ENCODE peak calls at places on chromosome 2, in six cellular contexts. C is HepG2, T is psoas muscle, D is HAP-1, N is OCI-LY7, U is adrenal gland. L is an unnamed sample. For H3K4me1, the result is how much of the 10 kb centered on the place peaks cover.

GRCh38 chr2:234596696-234597575 is 100.1 kb upstream of the ARL4C start:
- DNase-seq in N (no peak), C (no peak), T (no peak), D (peak), U (no peak), L (no peak)

GRCh38 chr2:188701836-188702235 is 272.3 kb upstream of the COL3A1 start:
- DNase-seq in D (no peak), T (no peak), N (no peak), C (no peak), U (no peak), L (no peak)

GRCh38 chr2:218814540-218815243 is 16.9 kb downstream of the PRKAG3 start:
- DNase-seq in C (no peak), N (no peak), U (no peak), T (no peak), D (no peak), L (no peak)

GRCh38 chr2:43269074-43269572 is 42.7 kb upstream of the ZFP36L2 start:
- DNase-seq in N (no peak), U (peak), C (no peak), T (peak), D (no peak), L (no peak)

GRCh38 chr2:11746807-11747459 is 501 bp downstream of the LPIN1 start:
- DNase-seq in C (peak), U (no peak), T (no peak), D (peak), N (peak), L (peak)

GRCh38 chr2:212906620-212907019 is 244.8 kb downstream of the IKZF2 start:
- DNase-seq in T (no peak), C (no peak), D (no peak), N (no peak), U (no peak), L (no peak)

GRCh38 chr2:88090446-88091283 is 23.0 kb downstream of the SMYD1 start:
- DNase-seq in N (no peak), T (no peak), C (no peak), D (no peak), U (no peak), L (no peak)

GRCh38 chr2:54670485-54671009 is 52.9 kb upstream of the EML6 start:
- DNase-seq in U (no peak), D (no peak), N (no peak), C (no peak), T (no peak), L (no peak)

GRCh38 chr2:219293736-219294201 is 14.6 kb downstream of the DNAJB2 start:
- DNase-seq in N (no peak), C (no peak), D (no peak), T (peak), U (peak), L (no peak)

GRCh38 chr2:41698787-41699422 is 348.9 kb upstream of the PKDCC start:
- DNase-seq in U (peak), D (no peak), T (peak), N (peak), C (no peak), L (no peak)

GRCh38 chr2:30305235-30305634 is 73.9 kb downstream of the LBH start:
- DNase-seq in D (no peak), N (no peak), U (no peak), C (no peak), T (no peak), L (no peak)

GRCh38 chr2:1971124-1971523 is 226.8 kb upstream of the PXDN start:
- DNase-seq in T (no peak), C (no peak), N (no peak), D (no peak), U (no peak), L (no peak)

GRCh38 chr2:1969701-1970015 is 225.3 kb upstream of the PXDN start:
- DNase-seq in C (no peak), U (no peak), D (no peak), N (no peak), T (no peak), L (no peak)

GRCh38 chr2:1968988-1969700 is 224.8 kb upstream of the PXDN start:
- DNase-seq in N (no peak), U (no peak), C (no peak), D (no peak), T (no peak), L (no peak)

GRCh38 chr2:1968222-1968987 is 224.1 kb upstream of the PXDN start:
- DNase-seq in T (no peak), C (no peak), U (no peak), D (no peak), N (no peak), L (no peak)

GRCh38 chr2:1970341-1970740 is 226.0 kb upstream of the PXDN start:
- DNase-seq in N (no peak), D (no peak), T (no peak), C (no peak), U (no peak), L (no peak)
- H3K4me1 ChIP-seq in N (under half), D (under half), T (under half), C (under half), U (under half), L (under half)

GRCh38 chr2:236337465-236338325 is 73.5 kb upstream of the ASB18 start:
- DNase-seq in D (no peak), U (no peak), T (no peak), C (no peak), N (no peak), L (no peak)

GRCh38 chr2:236334122-236334876 is 70.1 kb upstream of the ASB18 start:
- DNase-seq in N (no peak), T (peak), D (no peak), U (no peak), C (no peak), L (no peak)

GRCh38 chr2:236338495-236339184 is 74.4 kb upstream of the ASB18 start:
- DNase-seq in D (no peak), T (no peak), C (no peak), U (no peak), N (no peak), L (no peak)

GRCh38 chr2:236335696-236336574 is 71.7 kb upstream of the ASB18 start:
- DNase-seq in D (no peak), N (no peak), T (no peak), U (no peak), C (no peak), L (no peak)

GRCh38 chr2:236336575-236337464 is 72.6 kb upstream of the ASB18 start:
- DNase-seq in C (no peak), U (no peak), N (no peak), D (no peak), T (no peak), L (no peak)
- H3K4me1 ChIP-seq in C (under half), U (under half), N (under half), D (under half), T (under half), L (under half)

GRCh38 chr2:46268196-46268595 is 29.0 kb upstream of the EPAS1 start:
- DNase-seq in C (no peak), U (no peak), N (no peak), D (no peak), T (no peak), L (no peak)

GRCh38 chr2:46268986-46269385 is 28.2 kb upstream of the EPAS1 start:
- DNase-seq in D (no peak), N (no peak), T (no peak), U (no peak), C (no peak), L (no peak)

GRCh38 chr2:46266134-46266533 is 31.1 kb upstream of the EPAS1 start:
- DNase-seq in U (no peak), N (no peak), C (no peak), T (no peak), D (no peak), L (no peak)

GRCh38 chr2:46269545-46270273 is 27.5 kb upstream of the EPAS1 start:
- DNase-seq in N (no peak), D (no peak), T (no peak), C (no peak), U (no peak), L (no peak)

DNA sequence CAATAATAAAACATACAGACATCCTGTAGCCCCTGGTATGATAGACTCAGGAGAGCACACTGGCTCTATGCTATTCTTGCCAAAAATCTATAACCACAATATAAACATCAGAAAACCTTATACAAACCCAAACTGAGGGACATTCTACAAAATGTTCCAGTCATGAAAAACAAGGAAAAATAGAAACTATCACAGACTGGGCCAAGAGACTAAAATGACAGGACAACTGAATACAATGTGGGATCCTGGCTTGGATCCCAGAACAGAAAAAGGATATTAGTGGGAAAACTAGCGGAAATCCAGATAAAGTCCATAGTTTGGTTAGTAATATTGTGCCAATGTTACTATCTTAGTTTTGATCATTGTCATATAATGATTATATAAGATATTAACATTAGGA is 29.6 kb upstream of the EPAS1 start:
- DNase-seq in N (no peak), D (no peak), C (no peak), T (no peak), U (no peak), L (no peak)
- H3K4me1 ChIP-seq in N (under half), D (under half), C (under half), T (under half), U (under half), L (under half)

DNA sequence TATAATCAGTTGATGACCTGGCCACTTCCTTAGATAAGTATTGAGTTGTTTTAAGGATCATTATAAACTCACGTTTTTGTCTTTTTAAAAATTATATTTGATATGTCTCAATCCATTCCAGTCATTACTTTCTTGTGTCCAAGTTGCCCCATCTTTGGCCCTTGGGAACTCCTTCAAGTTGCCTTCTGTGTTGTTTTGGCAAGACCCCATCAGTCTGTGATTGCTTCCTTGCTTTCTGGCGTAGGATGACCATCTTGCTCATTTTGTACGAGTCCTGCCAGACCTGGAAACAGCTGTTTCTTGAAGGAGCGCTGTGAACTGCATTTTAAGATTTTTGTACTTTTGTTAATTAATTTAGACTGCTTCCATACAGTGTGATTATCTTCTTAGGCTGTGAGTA is 68.9 kb upstream of the ITM2C start:
- DNase-seq in D (no peak), T (no peak), C (no peak), N (no peak), U (no peak), L (no peak)
- H3K4me1 ChIP-seq in D (under half), T (half or more), C (under half), N (under half), U (under half), L (half or more)

GRCh38 chr2:85231242-85231805 is 96.5 kb downstream of the TGOLN2 start:
- DNase-seq in U (no peak), T (no peak), C (no peak), D (no peak), N (no peak), L (no peak)
- H3K4me1 ChIP-seq in U (under half), T (under half), C (under half), D (under half), N (under half), L (under half)

GRCh38 chr2:67566292-67566691 is 169.2 kb downstream of the ETAA1 start:
- DNase-seq in N (no peak), T (no peak), C (no peak), U (no peak), D (no peak), L (no peak)
- H3K4me1 ChIP-seq in N (under half), T (under half), C (under half), U (under half), D (under half), L (under half)

DNA sequence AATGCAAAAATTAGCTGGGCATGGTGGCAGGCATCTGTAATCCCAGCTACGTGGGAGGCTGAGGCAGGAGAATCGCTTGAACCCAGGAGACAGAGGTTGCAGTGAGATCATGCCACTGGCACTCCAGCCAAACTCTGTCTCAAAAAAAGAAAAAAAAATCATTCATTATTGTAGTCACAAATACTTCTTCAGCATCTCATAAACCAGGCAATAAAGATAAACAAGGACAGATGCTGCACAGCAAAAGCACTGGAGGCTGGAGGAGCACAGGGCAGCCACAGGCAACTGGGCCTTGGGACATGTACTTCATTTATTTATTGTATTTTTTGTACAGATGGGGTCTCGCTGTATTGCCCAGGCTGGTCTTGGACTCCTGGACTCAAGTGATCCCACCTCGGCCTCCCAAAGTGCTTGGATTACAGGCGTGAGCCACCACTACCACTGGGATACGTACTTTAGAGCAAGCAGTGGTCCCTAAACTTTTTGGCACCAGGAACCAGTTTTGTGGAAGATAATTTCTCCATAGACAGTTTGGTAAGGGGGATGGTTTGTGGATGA is 16.8 kb upstream of the MAT2A start:
- DNase-seq in U (no peak), C (no peak), T (no peak), D (no peak), N (no peak), L (no peak)
- H3K4me1 ChIP-seq in U (under half), C (under half), T (under half), D (under half), N (under half), L (under half)

DNA sequence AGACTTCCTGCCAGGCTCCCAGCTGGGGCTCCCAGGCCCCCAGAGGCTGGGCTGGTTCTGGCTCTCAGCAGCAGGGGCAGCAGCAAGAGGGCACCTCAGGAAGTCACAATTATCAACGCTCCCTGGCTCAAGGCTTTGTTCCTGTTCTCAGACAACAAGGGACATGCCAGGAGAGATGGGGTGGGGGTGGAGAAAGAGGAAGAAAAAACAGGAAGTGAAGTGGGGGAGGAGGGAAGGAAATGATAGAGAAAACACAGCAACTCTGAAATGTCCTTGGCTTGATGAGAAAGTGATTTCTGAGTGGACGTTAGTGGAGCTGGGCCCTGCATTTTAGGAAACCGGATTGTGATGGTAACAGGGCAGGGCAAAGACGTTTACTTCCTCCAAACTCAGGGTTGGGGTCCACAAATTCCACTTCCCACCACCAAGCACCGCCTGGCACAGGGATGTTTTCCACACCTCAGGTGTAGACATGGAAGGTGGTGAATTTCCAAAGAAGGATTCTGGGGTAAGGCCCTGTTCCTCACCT is 40.4 kb downstream of the CYRIA start:
- DNase-seq in D (no peak), U (peak), C (no peak), N (peak), T (peak), L (no peak)
- H3K4me1 ChIP-seq in D (under half), U (under half), C (under half), N (half or more), T (half or more), L (under half)

DNA sequence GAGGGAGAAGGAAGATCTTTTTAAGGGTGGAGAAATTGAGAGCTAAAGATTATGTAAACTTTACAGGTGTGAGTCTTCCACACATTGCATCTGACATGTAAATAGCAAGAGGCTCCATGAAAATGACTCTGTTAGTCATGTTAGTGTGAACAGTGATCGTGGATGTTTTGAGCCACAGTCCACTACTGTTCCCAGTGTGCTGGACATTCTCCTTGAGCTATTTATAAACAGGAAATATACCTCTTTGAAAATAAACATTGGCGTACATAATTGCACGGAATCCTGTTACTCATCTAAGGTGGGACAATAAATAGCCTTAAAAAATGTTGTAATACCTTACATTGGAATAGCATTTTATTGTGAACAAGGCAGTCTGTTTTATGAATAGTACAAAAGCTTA is 37.0 kb downstream of the LIMS1 start:
- DNase-seq in N (no peak), T (no peak), U (no peak), D (no peak), C (no peak), L (no peak)
- H3K4me1 ChIP-seq in N (under half), T (under half), U (under half), D (under half), C (under half), L (under half)

L was measured in CD4-positive, alpha-beta memory T cell.